ENCODE peak calls at places on chromosome 12, in ten cellular contexts. W is posterior cingulate gyrus; Y is NCI-H146; D is mammary epithelial cell; U is AG09309; A is HTR-8/SVneo; I is activated naive CD8-positive, alpha-beta T cell treated with anti-CD3 and anti-CD28 coated beads for 36 hours; L is neural crest cell; Q is HFFc6; V is ELR. C is an unnamed sample.

GRCh38 chr12:50620050-50620974 is 115.5 kb downstream of the DIP2B start:
- DNase-seq in W (no peak), Y (peak; percentile 34), D (peak; percentile 88), U (peak; percentile 70), A (peak; percentile 58), I (peak; percentile 18), L (no peak), Q (peak; percentile 87), V (peak; percentile 89), C (no peak)

GRCh38 chr12:113325938-113326337 is 9.0 kb downstream of the SLC8B1 start:
- DNase-seq in W (no peak), Y (no peak), D (no peak), U (peak; percentile 35), A (no peak), I (no peak), L (no peak), Q (peak; percentile 30), V (peak; percentile 33), C (peak; percentile 51)

GRCh38 chr12:131591714-131592709 is 118.9 kb upstream of the SFSWAP start:
- DNase-seq in W (no peak), Y (no peak), D (no peak), U (no peak), A (no peak), I (no peak), L (no peak), Q (no peak), V (no peak), C (no peak)

GRCh38 chr12:57941165-57941894 is at the start of gene ATP23:
- DNase-seq in W (peak; percentile 76), Y (peak; percentile 99), D (peak; percentile 94), U (peak; percentile 38), A (peak; percentile 94), I (peak; percentile 86), L (peak; percentile 79), Q (peak; percentile 82), V (peak; percentile 94), C (peak; percentile 95)

GRCh38 chr12:2242206-2242605 is 189.4 kb downstream of the CACNA1C start:
- DNase-seq in W (no peak), Y (no peak), D (no peak), U (no peak), A (no peak), I (no peak), L (no peak), Q (no peak), V (no peak), C (no peak)

GRCh38 chr12:28130625-28131598 is 59.3 kb upstream of the CCDC91 start:
- DNase-seq in W (no peak), Y (no peak), D (peak; percentile 99), U (peak; percentile 98), A (peak; percentile 81), I (no peak), L (no peak), Q (peak; percentile 97), V (peak; percentile 99), C (no peak)

GRCh38 chr12:48925218-48925871 is at the start of gene FKBP11:
- DNase-seq in W (peak; percentile 33), Y (peak; percentile 18), D (peak; percentile 20), U (no peak), A (peak; percentile 79), I (peak; percentile 80), L (peak; percentile 12), Q (peak; percentile 35), V (peak; percentile 84), C (peak; percentile 72)

GRCh38 chr12:75961878-75962277 is 69.7 kb downstream of the PHLDA1 start:
- DNase-seq in W (no peak), Y (no peak), D (no peak), U (no peak), A (no peak), I (no peak), L (no peak), Q (no peak), V (no peak), C (no peak)

GRCh38 chr12:123595729-123596128 is 6.2 kb upstream of the DDX55 start:
- DNase-seq in W (no peak), Y (no peak), D (no peak), U (no peak), A (no peak), I (no peak), L (no peak), Q (no peak), V (no peak), C (no peak)

GRCh38 chr12:115079760-115080159 is 395.8 kb upstream of the TBX3 start:
- DNase-seq in W (no peak), Y (no peak), D (peak; percentile 13), U (no peak), A (no peak), I (no peak), L (no peak), Q (no peak), V (no peak), C (no peak)

GRCh38 chr12:70721958-70722357 is 84.7 kb upstream of the PTPRB start:
- DNase-seq in W (no peak), Y (no peak), D (no peak), U (no peak), A (no peak), I (no peak), L (no peak), Q (no peak), V (no peak), C (no peak)

GRCh38 chr12:51448618-51449256 is 24.1 kb downstream of the SLC4A8 start:
- DNase-seq in W (no peak), Y (no peak), D (no peak), U (no peak), A (no peak), I (no peak), L (no peak), Q (no peak), V (no peak), C (no peak)

GRCh38 chr12:119594772-119595445 is 1.3 kb downstream of the TMEM233 start:
- DNase-seq in W (no peak), Y (peak; percentile 39), D (no peak), U (no peak), A (no peak), I (no peak), L (peak; percentile 8), Q (no peak), V (no peak), C (peak; percentile 66)

GRCh38 chr12:50505945-50506344 is 1.2 kb downstream of the DIP2B start:
- DNase-seq in W (peak; percentile 51), Y (peak; percentile 18), D (peak; percentile 34), U (no peak), A (no peak), I (no peak), L (no peak), Q (no peak), V (peak; percentile 23), C (no peak)

GRCh38 chr12:117567644-117568043 is 206.2 kb upstream of the NOS1 start:
- DNase-seq in W (no peak), Y (no peak), D (no peak), U (no peak), A (no peak), I (no peak), L (no peak), Q (no peak), V (no peak), C (no peak)

GRCh38 chr12:3810540-3810939 is 57.6 kb upstream of the CRACR2A start:
- DNase-seq in W (no peak), Y (no peak), D (no peak), U (no peak), A (no peak), I (no peak), L (no peak), Q (no peak), V (no peak), C (no peak)

GRCh38 chr12:54431911-54432814 is 13.1 kb upstream of the ITGA5 start:
- DNase-seq in W (no peak), Y (no peak), D (peak; percentile 99), U (peak; percentile 42), A (no peak), I (no peak), L (no peak), Q (peak; percentile 58), V (peak; percentile 57), C (peak; percentile 67)

GRCh38 chr12:121983546-121984205 is 38.0 kb upstream of the BCL7A start:
- DNase-seq in W (no peak), Y (no peak), D (no peak), U (no peak), A (no peak), I (no peak), L (no peak), Q (no peak), V (no peak), C (no peak)

GRCh38 chr12:58765653-58766554 is 154.4 kb downstream of the LRIG3 start:
- DNase-seq in W (no peak), Y (peak; percentile 96), D (no peak), U (no peak), A (no peak), I (no peak), L (no peak), Q (no peak), V (no peak), C (peak; percentile 51)

GRCh38 chr12:3935078-3935477 is 61.9 kb upstream of the PARP11 start:
- DNase-seq in W (no peak), Y (no peak), D (no peak), U (no peak), A (no peak), I (no peak), L (no peak), Q (no peak), V (no peak), C (no peak)

GRCh38 chr12:51549637-51550036 is 41.4 kb upstream of the SCN8A start:
- DNase-seq in W (no peak), Y (peak; percentile 98), D (no peak), U (peak; percentile 23), A (no peak), I (no peak), L (no peak), Q (no peak), V (peak; percentile 13), C (no peak)

GRCh38 chr12:46390304-46390703 is 17.7 kb upstream of the SLC38A2 start:
- DNase-seq in W (no peak), Y (no peak), D (no peak), U (no peak), A (no peak), I (no peak), L (no peak), Q (no peak), V (no peak), C (no peak)

GRCh38 chr12:112303004-112303403 is 79.2 kb downstream of the HECTD4 start:
- DNase-seq in W (no peak), Y (no peak), D (peak; percentile 62), U (peak; percentile 23), A (peak; percentile 57), I (peak; percentile 56), L (no peak), Q (peak; percentile 77), V (peak; percentile 96), C (no peak)

GRCh38 chr12:124613151-124613585 is 45.8 kb upstream of the NCOR2 start:
- DNase-seq in W (no peak), Y (no peak), D (no peak), U (no peak), A (no peak), I (no peak), L (no peak), Q (peak; percentile 16), V (no peak), C (no peak)

GRCh38 chr12:66111605-66112004 is 18.9 kb downstream of the LLPH start:
- DNase-seq in W (no peak), Y (no peak), D (no peak), U (peak; percentile 75), A (no peak), I (no peak), L (no peak), Q (peak; percentile 49), V (no peak), C (no peak)

GRCh38 chr12:25712169-25712568 is 159.1 kb upstream of the LMNTD1 start:
- DNase-seq in W (no peak), Y (no peak), D (no peak), U (no peak), A (no peak), I (no peak), L (no peak), Q (no peak), V (no peak), C (no peak)

GRCh38 chr12:8033153-8034044 is 883 bp downstream of the FOXJ2 start:
- DNase-seq in W (no peak), Y (peak; percentile 63), D (peak; percentile 41), U (no peak), A (peak; percentile 67), I (peak; percentile 50), L (no peak), Q (peak; percentile 24), V (peak; percentile 67), C (peak; percentile 55)

GRCh38 chr12:89721291-89721987 is 12.8 kb upstream of the ATP2B1 start:
- DNase-seq in W (no peak), Y (no peak), D (no peak), U (no peak), A (no peak), I (no peak), L (no peak), Q (no peak), V (no peak), C (no peak)

C was measured in left lobe of liver.